ENCODE peak calls at places on chromosomes 11 and 22, in nine cellular contexts. U, O, J, F, H, W, C, V and M are unnamed samples.

GRCh38 chr22:31085493-31085824 is 4.3 kb downstream of the SMTN start:
- DNase-seq in U (no peak), O (no peak), J (no peak), F (peak), H (no peak), W (peak), C (no peak), V (no peak), M (no peak)

GRCh38 chr22:42288791-42289190 is 18.3 kb upstream of the TCF20 start:
- DNase-seq in U (no peak), O (no peak), J (no peak), F (no peak), H (no peak), W (no peak), C (no peak), V (no peak), M (no peak)

GRCh38 chr22:24305260-24305692 is 34.6 kb downstream of the SPECC1L start:
- DNase-seq in U (no peak), O (peak), J (no peak), F (no peak), H (peak), W (no peak), C (no peak), V (no peak), M (no peak)

GRCh38 chr11:13761250-13761649 is 92.8 kb downstream of the FAR1 start:
- DNase-seq in U (peak), O (no peak), J (no peak), F (no peak), H (no peak), W (no peak), C (no peak), V (no peak), M (no peak)

GRCh38 chr22:18078329-18079041 is 695 bp downstream of the PEX26 start:
- DNase-seq in U (no peak), O (peak), J (peak), F (no peak), H (peak), W (no peak), C (no peak), V (peak), M (peak)

GRCh38 chr22:35426801-35427140 is 26.8 kb downstream of the MCM5 start:
- DNase-seq in U (no peak), O (no peak), J (no peak), F (no peak), H (no peak), W (no peak), C (no peak), V (no peak), M (no peak)

GRCh38 chr22:46149493-46149997 is 781 bp upstream of the PPARA start:
- DNase-seq in U (no peak), O (peak), J (no peak), F (no peak), H (no peak), W (peak), C (no peak), V (peak), M (peak)

GRCh38 chr11:47998733-47999359 is 18.5 kb downstream of the PTPRJ start:
- DNase-seq in U (no peak), O (no peak), J (no peak), F (no peak), H (no peak), W (no peak), C (no peak), V (no peak), M (peak)

GRCh38 chr22:46748948-46749681 is 11.1 kb upstream of the CERK start:
- DNase-seq in U (no peak), O (peak), J (no peak), F (no peak), H (peak), W (no peak), C (no peak), V (peak), M (no peak)